ENCODE peak calls at places on chromosome 4, in five cellular contexts. J is psoas muscle, A is spleen, Y is thoracic aorta, D is body of pancreas. U is an unnamed sample.

GRCh38 chr4:112082954-112083586 is 62.2 kb upstream of the FAM241A start:
- DNase-seq in Y (no peak), D (no peak), A (no peak), J (no peak), U (peak; percentile 52)

GRCh38 chr4:147780137-147780777 is 48.4 kb downstream of the ARHGAP10 start:
- DNase-seq in J (no peak), Y (no peak), D (no peak), A (no peak), U (peak; percentile 28)

GRCh38 chr4:40264995-40265909 is 68.4 kb downstream of the RHOH start:
- DNase-seq in Y (no peak), A (peak; percentile 82), D (peak; percentile 23), J (no peak), U (no peak)

GRCh38 chr4:21697583-21697982 is 251.0 kb downstream of the KCNIP4 start:
- DNase-seq in Y (no peak), J (no peak), D (no peak), A (peak; percentile 64), U (no peak)

GRCh38 chr4:145001635-145002034 is 96.4 kb downstream of the ANAPC10 start:
- DNase-seq in Y (no peak), D (no peak), A (no peak), J (no peak), U (no peak)

GRCh38 chr4:159043861-159044260 is 59.0 kb upstream of the RAPGEF2 start:
- DNase-seq in D (no peak), Y (no peak), J (no peak), A (no peak), U (no peak)

GRCh38 chr4:152938237-152938969 is 2.3 kb downstream of the FHDC1 start:
- DNase-seq in D (no peak), J (no peak), Y (no peak), A (no peak), U (peak; percentile 53)

GRCh38 chr4:111501946-111502345 is 643.3 kb upstream of the FAM241A start:
- DNase-seq in Y (no peak), J (no peak), A (no peak), D (no peak), U (no peak)

GRCh38 chr4:96016615-96017299 is 176.9 kb downstream of the PDHA2 start:
- DNase-seq in A (no peak), D (no peak), J (no peak), Y (no peak), U (no peak)

GRCh38 chr4:40225497-40225896 is 28.7 kb downstream of the RHOH start:
- DNase-seq in Y (no peak), J (no peak), A (no peak), D (no peak), U (no peak)

GRCh38 chr4:164977243-164978164 is at the start of gene TRIM61:
- DNase-seq in J (peak; percentile 58), Y (no peak), A (no peak), D (peak; percentile 9), U (peak; percentile 33)

GRCh38 chr4:130424211-130424610 is 1328.3 kb downstream of the C4orf33 start:
- DNase-seq in Y (no peak), A (no peak), J (no peak), D (no peak), U (no peak)

GRCh38 chr4:123619326-123619725 is 222.7 kb downstream of the SPRY1 start:
- DNase-seq in A (no peak), J (no peak), D (no peak), Y (no peak), U (no peak)

DNA sequence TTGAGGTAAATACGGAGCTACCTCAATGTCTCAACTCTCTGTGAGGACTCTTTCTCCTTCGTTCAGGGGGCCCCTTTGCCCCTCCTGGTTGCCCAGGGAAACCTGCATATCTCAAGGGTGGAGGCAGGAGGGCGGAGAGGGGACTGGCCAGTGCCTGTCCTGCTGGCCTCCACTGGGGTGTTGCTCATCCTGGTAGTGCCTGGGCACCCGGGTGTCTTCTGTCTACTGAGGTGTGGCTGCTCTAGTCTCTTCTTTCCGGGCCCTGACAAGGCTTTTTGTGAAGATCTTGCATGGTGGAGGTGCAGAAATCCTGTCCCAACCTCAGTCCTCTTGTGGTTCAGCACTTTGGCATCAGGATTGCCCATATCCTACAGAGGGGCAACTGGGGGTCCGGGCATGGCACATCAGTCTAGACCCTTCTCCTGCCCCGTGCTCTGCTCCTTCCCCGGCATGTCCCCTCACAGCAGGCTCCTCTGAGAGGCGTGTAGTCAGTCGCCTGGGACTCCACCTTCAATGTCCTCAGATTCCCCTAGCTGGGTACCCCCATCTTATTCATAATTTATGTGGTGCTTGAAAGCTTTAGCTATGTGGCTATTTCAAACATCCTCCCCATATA is 1.9 kb downstream of the CCDC110 start:
- DNase-seq in A (peak; percentile 77), Y (no peak), J (no peak), D (no peak), U (no peak)
- H3K4me1 ChIP-seq in A (peaks cover 9% of the 10 kb centered on the region), Y (peaks cover 26% of the 10 kb centered on the region), J (no peaks in the 10 kb centered on the region), D (peaks cover 24% of the 10 kb centered on the region), U (no peaks in the 10 kb centered on the region)

DNA sequence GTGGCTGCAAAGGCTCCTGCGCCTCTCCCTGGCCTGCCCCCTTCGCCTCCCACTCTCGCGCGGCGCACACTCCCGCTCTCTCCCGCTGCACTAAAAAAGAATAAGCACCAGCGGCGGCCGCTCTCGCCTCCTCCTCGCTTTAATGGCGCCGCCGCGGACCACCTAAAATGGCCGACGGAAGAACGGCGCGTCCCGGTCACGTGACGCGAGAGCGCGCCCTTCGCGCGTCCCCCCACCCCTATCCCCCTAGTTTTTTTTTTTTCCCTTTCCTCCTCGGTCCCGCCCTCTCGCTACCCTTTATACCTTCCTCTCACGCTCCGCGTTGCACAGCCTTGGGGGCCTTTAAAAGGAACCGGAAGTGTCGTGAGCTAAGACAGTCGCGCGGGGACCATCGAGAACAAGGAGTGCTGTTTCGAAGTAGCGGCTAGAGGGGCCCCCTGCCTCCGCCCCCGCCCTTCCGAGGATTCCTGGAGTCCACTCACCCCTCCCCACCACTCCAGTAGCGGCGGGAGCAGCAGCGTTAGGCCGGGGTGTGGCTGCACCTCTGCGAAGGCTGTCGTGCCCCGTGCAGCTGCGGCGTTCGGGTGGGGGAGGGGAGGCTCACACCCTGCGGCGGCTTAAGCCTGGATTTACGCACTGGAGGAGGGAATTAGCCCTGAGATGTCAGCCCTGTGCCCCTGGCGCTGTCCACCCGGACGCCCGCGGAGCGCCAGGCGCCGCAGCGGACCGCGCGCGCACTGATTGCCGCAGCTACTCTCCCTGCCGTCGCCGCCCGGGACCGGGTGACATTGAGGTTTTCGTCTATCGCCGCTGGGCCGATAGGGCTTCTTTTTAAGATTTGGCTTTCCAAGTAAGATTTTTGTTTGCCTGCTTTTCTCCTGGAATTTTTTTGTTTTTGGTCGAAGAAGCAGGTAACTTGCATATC is at the start of gene HNRNPD:
- DNase-seq in A (peak; percentile 98), D (peak; percentile 99), J (peak; percentile 98), Y (peak; percentile 95), U (peak; percentile 97)
- TF ChIP-seq CTCF in A (peak; percentile 4), D (no peak), J (no peak), Y (no peak), U (no peak)

GRCh38 chr4:56978750-56979303 is at the start of gene POLR2B:
- DNase-seq in Y (peak; percentile 81), J (peak; percentile 95), D (peak; percentile 97), A (peak; percentile 97), U (peak; percentile 98)
- H3K4me1 ChIP-seq in Y (peaks cover 55% of the 10 kb centered on the region), J (peaks cover 32% of the 10 kb centered on the region), D (peaks cover 65% of the 10 kb centered on the region), A (peaks cover 46% of the 10 kb centered on the region), U (peaks cover 11% of the 10 kb centered on the region)

DNA sequence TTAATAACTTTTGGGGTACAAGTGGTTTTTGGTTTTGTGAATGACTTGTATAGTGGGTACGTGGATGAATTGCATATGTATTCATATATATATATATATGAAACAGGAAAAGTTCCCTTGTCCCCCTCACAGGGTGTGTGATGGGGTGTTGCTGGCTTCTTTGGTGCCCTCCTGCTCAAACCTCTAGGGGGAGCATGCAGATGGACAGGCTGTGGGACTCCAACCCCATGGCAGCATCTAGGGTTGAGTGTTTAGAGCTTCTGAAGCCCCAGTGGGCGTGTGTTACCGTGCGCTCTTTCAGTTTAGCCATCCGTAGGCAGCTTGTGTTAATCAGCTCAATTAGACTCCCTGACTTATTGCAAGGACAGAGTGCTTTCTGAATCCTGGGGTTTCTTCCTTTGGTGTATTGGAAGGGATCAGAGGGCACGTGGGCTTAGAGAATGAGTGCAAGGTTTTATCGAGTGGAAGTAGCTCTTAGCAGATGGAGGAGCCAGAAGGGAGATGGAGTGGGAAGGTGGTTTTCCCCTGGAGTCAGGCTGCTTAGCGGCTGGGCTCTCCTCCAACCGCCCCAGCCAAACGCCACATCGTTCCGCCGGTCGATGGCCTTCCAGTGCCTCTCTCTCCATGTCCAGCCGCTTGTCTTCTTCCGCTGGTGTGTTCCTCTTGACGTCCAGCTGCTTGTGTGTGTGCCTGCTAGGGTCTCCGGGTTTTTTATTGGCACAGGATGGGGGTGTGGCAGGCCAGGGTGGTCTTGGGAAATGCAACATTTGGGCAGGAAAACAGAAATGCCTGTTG is 674.4 kb upstream of the LCORL start:
- DNase-seq in D (no peak), A (no peak), J (no peak), Y (no peak), U (no peak)
- TF ChIP-seq CTCF in D (no peak), A (no peak), J (no peak), Y (no peak), U (no peak)

U was measured in colonic mucosa.